ENCODE peak calls at places on chromosome 12, in five cellular contexts. C, E, D, N and U are unnamed samples.

GRCh38 chr12:4027412-4027811 is 154.2 kb upstream of the PARP11 start:
- DNase-seq in C (peak; percentile 7), N (no peak), E (no peak), D (peak; percentile 38), U (no peak)

GRCh38 chr12:55719371-55719770 is 822 bp upstream of the RDH5 start:
- DNase-seq in N (no peak), D (no peak), C (no peak), E (no peak), U (no peak)

GRCh38 chr12:117367006-117367638 is 5.7 kb upstream of the NOS1 start:
- DNase-seq in N (peak; percentile 83), D (peak; percentile 66), C (peak; percentile 53), E (peak; percentile 66), U (peak; percentile 89)

GRCh38 chr12:121465921-121466799 is 66.2 kb downstream of the RNF34 start:
- DNase-seq in D (peak; percentile 32), N (no peak), C (no peak), E (no peak), U (no peak)

GRCh38 chr12:57461326-57461903 is 1.8 kb downstream of the GLI1 start:
- DNase-seq in C (peak; percentile 57), N (peak; percentile 93), D (peak; percentile 72), E (no peak), U (peak; percentile 65)

GRCh38 chr12:53399896-53400295 is 19.9 kb downstream of the SP1 start:
- DNase-seq in N (no peak), C (no peak), E (no peak), D (no peak), U (no peak)

GRCh38 chr12:50882563-50882962 is 39.8 kb downstream of the TMPRSS12 start:
- DNase-seq in C (no peak), D (no peak), N (no peak), E (no peak), U (no peak)

GRCh38 chr12:7966558-7966957 is 30.6 kb upstream of the SLC2A3 start:
- DNase-seq in E (no peak), C (no peak), N (no peak), D (no peak), U (no peak)

GRCh38 chr12:24230061-24230460 is 280.6 kb upstream of the SOX5 start:
- DNase-seq in N (peak; percentile 90), C (no peak), D (no peak), E (no peak), U (peak; percentile 79)
- H2BK15ac ChIP-seq in N (no peak overlapping the region), C (no peak overlapping the region), D (no peak overlapping the region), E (no peak overlapping the region), U (no peak overlapping the region)

DNA sequence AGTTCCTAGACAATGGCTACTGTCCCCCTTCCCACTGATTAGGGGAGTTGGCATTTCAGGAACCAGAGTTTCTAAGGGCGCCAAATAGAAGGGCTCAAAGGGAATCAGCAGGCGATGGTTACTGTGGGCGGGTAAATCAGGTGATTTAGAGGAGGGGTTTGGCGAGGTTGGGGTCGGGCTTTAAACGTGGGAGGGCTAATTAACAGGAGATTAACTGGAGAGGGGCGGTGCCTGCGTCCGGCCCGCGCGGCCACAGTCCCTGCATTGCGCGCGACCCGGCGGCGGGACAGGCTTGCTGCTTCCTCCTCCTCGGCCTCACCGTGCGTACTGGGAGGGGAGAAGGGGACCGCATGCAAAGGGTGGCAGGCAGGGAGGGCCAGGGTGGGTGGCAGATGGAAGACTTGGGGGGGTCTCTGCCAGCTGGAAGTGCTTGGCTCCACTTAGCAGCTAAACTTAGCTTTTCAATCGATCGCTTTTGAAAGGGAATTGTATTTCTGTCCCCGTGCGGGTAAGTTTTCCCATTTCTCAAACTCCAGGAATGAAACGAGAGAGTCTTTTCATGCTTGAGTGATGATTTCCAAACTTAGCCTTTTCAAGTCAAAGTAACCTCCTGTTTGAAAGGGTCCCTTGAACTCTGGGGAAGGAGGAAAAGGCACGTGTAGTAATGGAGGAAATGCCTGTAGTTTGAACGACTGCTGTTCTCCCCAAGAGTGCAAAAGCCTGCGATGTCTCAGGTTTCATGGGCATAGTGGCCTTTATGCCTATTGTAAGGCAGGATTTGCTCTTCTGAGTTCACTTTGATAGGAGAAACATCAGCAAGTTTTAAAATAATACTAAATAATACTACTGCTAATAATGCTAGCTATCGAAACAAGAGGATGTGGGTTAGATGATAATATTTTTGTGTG is at the start of gene MGST1:
- DNase-seq in C (peak; percentile 59), E (peak; percentile 73), N (peak; percentile 96), D (peak; percentile 64), U (peak; percentile 89)
- H3K4me1 ChIP-seq in C (peaks cover 6% of the 10 kb centered on the region), E (peaks cover 2% of the 10 kb centered on the region), N (peaks cover 3% of the 10 kb centered on the region), D (peaks cover 3% of the 10 kb centered on the region), U (peaks cover 32% of the 10 kb centered on the region)

DNA sequence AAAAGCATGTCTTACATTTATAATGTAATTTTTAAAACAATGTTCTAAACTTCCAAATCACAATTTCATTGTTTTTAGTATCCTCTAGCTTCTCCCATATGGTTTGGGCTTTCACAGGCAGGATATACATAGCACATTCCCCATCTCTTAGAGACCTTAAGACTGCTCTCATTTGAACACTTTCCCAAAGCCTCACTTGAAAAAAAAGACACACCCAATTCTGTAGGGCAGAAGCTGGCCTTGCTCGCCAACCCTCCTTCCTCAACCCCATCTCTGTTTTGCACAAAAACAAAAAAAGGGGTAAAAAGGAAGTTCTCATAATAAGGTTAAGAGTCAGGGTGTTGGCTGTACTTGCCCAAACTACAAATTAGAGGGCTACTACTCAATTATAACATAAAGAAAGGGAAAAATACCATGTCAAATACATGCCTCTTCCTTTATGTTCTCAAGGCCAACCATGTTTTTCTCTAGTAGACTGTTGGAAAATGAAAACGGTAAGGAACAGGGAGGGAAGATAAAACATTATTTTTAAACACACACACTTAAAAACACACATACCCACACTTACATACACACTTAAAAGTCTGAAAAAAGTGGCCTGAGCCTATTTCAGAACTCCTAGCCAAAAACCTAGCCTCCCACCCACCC is 9.9 kb upstream of the KANSL2 start:
- DNase-seq in D (no peak), C (no peak), E (no peak), N (no peak), U (no peak)
- H3K36me3 ChIP-seq in D (peaks cover 92% of the 10 kb centered on the region), C (peaks cover 41% of the 10 kb centered on the region), E (peaks cover 41% of the 10 kb centered on the region), N (peaks cover 11% of the 10 kb centered on the region), U (peaks cover 100% of the 10 kb centered on the region)

DNA sequence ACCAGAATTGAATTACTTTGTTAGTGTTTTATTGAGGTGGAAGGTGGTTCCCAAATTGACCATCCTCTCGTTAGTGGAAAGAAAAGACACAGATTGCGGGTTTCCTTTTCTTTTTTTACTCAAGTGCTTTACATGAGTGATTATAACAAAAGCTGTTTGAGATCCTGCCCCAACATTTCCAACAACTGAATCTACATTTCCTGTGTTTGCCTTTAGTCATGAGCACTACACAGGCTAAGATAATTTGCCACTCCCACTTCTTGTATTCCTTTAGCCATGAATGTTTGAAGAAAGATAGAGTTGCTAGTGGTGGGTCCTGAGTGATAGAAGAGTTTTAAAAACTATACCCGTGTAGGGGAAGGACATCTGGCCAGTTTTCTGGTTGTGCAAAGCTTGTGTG is 16.0 kb downstream of the RERGL start:
- DNase-seq in C (no peak), N (no peak), E (no peak), D (no peak), U (no peak)
- H2BK15ac ChIP-seq in C (no peak overlapping the region), N (no peak overlapping the region), E (no peak overlapping the region), D (no peak overlapping the region), U (no peak overlapping the region)

GRCh38 chr12:40010899-40011774 is 94.7 kb downstream of the SLC2A13 start:
- DNase-seq in C (peak; percentile 72), D (peak; percentile 85), E (no peak), N (peak; percentile 87), U (peak; percentile 54)

GRCh38 chr12:40013292-40013691 is 92.6 kb downstream of the SLC2A13 start:
- DNase-seq in C (no peak), D (no peak), E (no peak), N (no peak), U (no peak)

GRCh38 chr12:40011775-40012129 is 94.1 kb downstream of the SLC2A13 start:
- DNase-seq in D (no peak), C (no peak), E (no peak), N (no peak), U (no peak)

GRCh38 chr12:40013847-40014246 is 92.0 kb downstream of the SLC2A13 start:
- DNase-seq in N (no peak), E (no peak), D (peak; percentile 32), C (no peak), U (no peak)

GRCh38 chr12:40012709-40013108 is 93.2 kb downstream of the SLC2A13 start:
- DNase-seq in E (no peak), C (peak; percentile 3), N (peak; percentile 51), D (peak; percentile 60), U (no peak)
- H3K4me1 ChIP-seq in E (no peaks in the 10 kb centered on the region), C (peaks cover 4% of the 10 kb centered on the region), N (no peaks in the 10 kb centered on the region), D (no peaks in the 10 kb centered on the region), U (no peaks in the 10 kb centered on the region)

GRCh38 chr12:122590990-122591389 is 63.9 kb downstream of the KNTC1 start:
- DNase-seq in D (no peak), C (no peak), N (no peak), E (no peak), U (no peak)

GRCh38 chr12:122596838-122597237 is 69.8 kb downstream of the KNTC1 start:
- DNase-seq in C (no peak), E (no peak), N (no peak), D (no peak), U (no peak)

GRCh38 chr12:122593910-122594309 is 66.9 kb downstream of the KNTC1 start:
- DNase-seq in N (no peak), C (no peak), D (no peak), E (no peak), U (no peak)
- H3K36me3 ChIP-seq in N (peaks cover 3% of the 10 kb centered on the region), C (peaks cover 13% of the 10 kb centered on the region), D (peaks cover 39% of the 10 kb centered on the region), E (peaks cover 52% of the 10 kb centered on the region), U (peaks cover 12% of the 10 kb centered on the region)

GRCh38 chr12:24948452-24948815 is 467 bp downstream of the BCAT1 start:
- DNase-seq in C (peak; percentile 54), D (peak; percentile 51), N (peak; percentile 83), E (no peak), U (peak; percentile 26)
- H2BK15ac ChIP-seq in C (peak overlapping the region; percentile 98), D (no peak overlapping the region), N (no peak overlapping the region), E (peak overlapping the region; percentile 55), U (peak overlapping the region; percentile 93)

GRCh38 chr12:92943482-92944250 is 14.6 kb upstream of the EEA1 start:
- DNase-seq in N (peak; percentile 21), E (no peak), D (peak; percentile 72), C (peak; percentile 31), U (no peak)

GRCh38 chr12:92938623-92939022 is 9.5 kb upstream of the EEA1 start:
- DNase-seq in D (no peak), E (no peak), C (no peak), N (no peak), U (no peak)

GRCh38 chr12:92933606-92934005 is 4.5 kb upstream of the EEA1 start:
- DNase-seq in C (no peak), N (no peak), E (no peak), D (no peak), U (no peak)

GRCh38 chr12:92942905-92943304 is 13.8 kb upstream of the EEA1 start:
- DNase-seq in E (no peak), N (no peak), C (peak; percentile 84), D (peak; percentile 68), U (no peak)

DNA sequence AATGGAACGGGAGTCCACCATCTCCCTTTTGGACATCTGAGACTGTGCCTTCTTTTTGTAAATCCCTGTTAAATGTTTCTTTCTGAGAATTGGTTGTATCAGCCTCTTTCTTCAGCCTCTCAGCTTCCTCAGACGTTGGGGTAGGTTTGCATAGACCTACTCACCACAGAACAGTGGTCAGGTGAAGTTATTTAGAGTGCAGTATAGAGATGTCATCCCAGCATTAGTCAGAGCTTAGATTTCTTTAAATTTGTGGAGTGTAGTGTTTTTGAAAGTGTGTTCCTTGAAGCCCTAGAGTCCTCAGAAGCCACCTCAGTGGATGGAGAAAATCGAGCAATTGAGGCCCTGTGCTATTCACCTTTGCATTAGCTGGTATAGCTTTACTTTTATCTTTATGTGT is 8.9 kb upstream of the EEA1 start:
- DNase-seq in E (no peak), N (no peak), D (no peak), C (no peak), U (no peak)
- H3K4me1 ChIP-seq in E (no peaks in the 10 kb centered on the region), N (no peaks in the 10 kb centered on the region), D (no peaks in the 10 kb centered on the region), C (peaks cover 11% of the 10 kb centered on the region), U (peaks cover 2% of the 10 kb centered on the region)